ENCODE peak calls at places on chromosomes 4 and X, in ten cellular contexts. X is nephron progenitor cell, A is HFFc6, G is fibroblast of lung, H is GDM1, N is fibroblast of the conjunctiva, M is AG04450, Y is NCI-H1092, Z is HT1080, J is Calu3. L is an unnamed sample.

GRCh38 chr4:6195602-6196319 is 4.6 kb downstream of the JAKMIP1 start:
- DNase-seq in X (no peak), A (no peak), G (no peak), H (no peak), N (no peak), M (no peak), Y (no peak), Z (no peak), J (no peak), L (no peak)

GRCh38 chr4:105808030-105808429 is 87.2 kb upstream of the NPNT start:
- DNase-seq in X (no peak), A (no peak), G (no peak), H (no peak), N (no peak), M (no peak), Y (no peak), Z (no peak), J (no peak), L (no peak)

GRCh38 chrX:65644621-65645287 is 22.7 kb upstream of the MSN start:
- DNase-seq in X (no peak), A (peak), G (peak), H (peak), N (peak), M (peak), Y (no peak), Z (peak), J (peak), L (peak)

GRCh38 chrX:110201799-110202198 is 116.1 kb downstream of the AMMECR1 start:
- DNase-seq in X (no peak), A (no peak), G (no peak), H (no peak), N (no peak), M (no peak), Y (no peak), Z (no peak), J (no peak), L (no peak)

GRCh38 chr4:75370582-75370981 is 143.6 kb downstream of the RCHY1 start:
- DNase-seq in X (no peak), A (no peak), G (no peak), H (no peak), N (no peak), M (no peak), Y (no peak), Z (no peak), J (no peak), L (no peak)

GRCh38 chr4:2256781-2257191 is 5.1 kb downstream of the MXD4 start:
- DNase-seq in X (no peak), A (no peak), G (no peak), H (no peak), N (no peak), M (no peak), Y (no peak), Z (no peak), J (no peak), L (no peak)

GRCh38 chrX:2711441-2711840 is 20.3 kb downstream of the CD99 start:
- DNase-seq in X (no peak), A (no peak), G (no peak), H (no peak), N (no peak), M (no peak), Y (no peak), Z (no peak), J (no peak), L (no peak)

GRCh38 chr4:33974270-33974669 is 2270.0 kb downstream of the ARAP2 start:
- DNase-seq in X (no peak), A (no peak), G (no peak), H (no peak), N (no peak), M (no peak), Y (no peak), Z (no peak), J (no peak), L (no peak)